ENCODE peak calls at places on chromosomes 2 and 18, in six cellular contexts. One of them, this sample, is unnamed.

GRCh38 chr2:198203306-198203705 is 398.9 kb downstream of the PLCL1 start:
- DNase-seq in HepG2: no peak
- DNase-seq in Panc1: no peak
- DNase-seq in H1: no peak
- DNase-seq in HCT116: no peak
- DNase-seq in SK-N-SH: no peak
- DNase-seq in this sample: no peak

GRCh38 chr18:48803518-48803917 is 147.2 kb downstream of the SMAD7 start:
- DNase-seq in HepG2: no peak
- DNase-seq in Panc1: no peak
- DNase-seq in H1: no peak
- DNase-seq in HCT116: no peak
- DNase-seq in SK-N-SH: no peak
- DNase-seq in this sample: peak

GRCh38 chr2:7037340-7038333 is 120.4 kb downstream of the RNF144A start:
- DNase-seq in HepG2: peak
- DNase-seq in Panc1: peak
- DNase-seq in H1: no peak
- DNase-seq in HCT116: peak
- DNase-seq in SK-N-SH: peak
- DNase-seq in this sample: peak

GRCh38 chr2:166375736-166376487 is at the start of gene SCN9A:
- DNase-seq in HepG2: peak
- DNase-seq in Panc1: no peak
- DNase-seq in H1: peak
- DNase-seq in HCT116: no peak
- DNase-seq in SK-N-SH: peak
- DNase-seq in this sample: peak

GRCh38 chr2:11669454-11670291 is at the start of gene NTSR2:
- DNase-seq in HepG2: peak
- DNase-seq in Panc1: no peak
- DNase-seq in H1: peak
- DNase-seq in HCT116: no peak
- DNase-seq in SK-N-SH: no peak
- DNase-seq in this sample: peak

GRCh38 chr18:74832999-74833398 is 235.3 kb downstream of the ZNF407 start:
- DNase-seq in HepG2: no peak
- DNase-seq in Panc1: no peak
- DNase-seq in H1: no peak
- DNase-seq in HCT116: no peak
- DNase-seq in SK-N-SH: no peak
- DNase-seq in this sample: no peak

GRCh38 chr2:44623622-44624351 is 262.0 kb downstream of the CAMKMT start:
- DNase-seq in HepG2: no peak
- DNase-seq in Panc1: no peak
- DNase-seq in H1: no peak
- DNase-seq in HCT116: no peak
- DNase-seq in SK-N-SH: no peak
- DNase-seq in this sample: no peak

GRCh38 chr2:86352137-86352931 is 14.9 kb upstream of the REEP1 start:
- DNase-seq in HepG2: no peak
- DNase-seq in Panc1: no peak
- DNase-seq in H1: no peak
- DNase-seq in HCT116: no peak
- DNase-seq in SK-N-SH: no peak
- DNase-seq in this sample: no peak

GRCh38 chr18:58784601-58785137 is 80.0 kb upstream of the ZNF532 start:
- DNase-seq in HepG2: no peak
- DNase-seq in Panc1: no peak
- DNase-seq in H1: no peak
- DNase-seq in HCT116: no peak
- DNase-seq in SK-N-SH: no peak
- DNase-seq in this sample: no peak

GRCh38 chr2:5984946-5985345 is 292.8 kb downstream of the SOX11 start:
- DNase-seq in HepG2: no peak
- DNase-seq in Panc1: no peak
- DNase-seq in H1: no peak
- DNase-seq in HCT116: no peak
- DNase-seq in SK-N-SH: no peak
- DNase-seq in this sample: no peak

GRCh38 chr2:105915005-105915558 is 170.4 kb downstream of the NCK2 start:
- DNase-seq in HepG2: no peak
- DNase-seq in Panc1: no peak
- DNase-seq in H1: no peak
- DNase-seq in HCT116: no peak
- DNase-seq in SK-N-SH: no peak
- DNase-seq in this sample: no peak

GRCh38 chr2:147164563-147164962 is 680.3 kb upstream of the ACVR2A start:
- DNase-seq in HepG2: no peak
- DNase-seq in Panc1: no peak
- DNase-seq in H1: no peak
- DNase-seq in HCT116: no peak
- DNase-seq in SK-N-SH: no peak
- DNase-seq in this sample: no peak

GRCh38 chr2:141586985-141587384 is 543.8 kb downstream of the LRP1B start:
- DNase-seq in HepG2: no peak
- DNase-seq in Panc1: no peak
- DNase-seq in H1: no peak
- DNase-seq in HCT116: no peak
- DNase-seq in SK-N-SH: no peak
- DNase-seq in this sample: no peak

DNA sequence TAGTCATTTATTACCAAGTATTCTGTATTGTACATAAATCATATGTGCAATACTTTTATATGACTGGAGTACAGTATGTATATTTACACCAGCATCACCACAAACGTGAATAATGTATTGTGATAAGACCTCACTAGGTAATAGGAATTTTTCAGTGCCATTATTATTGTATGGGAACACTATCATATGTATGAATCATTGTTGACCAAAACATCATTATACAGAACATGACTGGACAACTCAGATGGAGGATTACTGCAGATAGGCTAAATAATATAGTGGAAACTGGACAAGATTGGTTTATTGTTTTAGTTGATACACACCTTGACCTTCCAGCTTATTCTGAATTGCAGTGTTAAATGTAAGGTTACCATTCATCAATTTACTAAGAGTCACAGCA is 33.4 kb downstream of the VAPA start:
- DNase-seq in HepG2: no peak
- DNase-seq in Panc1: no peak
- DNase-seq in H1: no peak
- DNase-seq in HCT116: no peak
- DNase-seq in SK-N-SH: no peak
- DNase-seq in this sample: no peak
- TF ChIP-seq SIN3A in HepG2: no peak
- TF ChIP-seq SIN3A in Panc1: no peak
- TF ChIP-seq SIN3A in H1: no peak
- TF ChIP-seq SIN3A in HCT116: no peak
- TF ChIP-seq SIN3A in SK-N-SH: no peak
- TF ChIP-seq SIN3A in this sample: peak

DNA sequence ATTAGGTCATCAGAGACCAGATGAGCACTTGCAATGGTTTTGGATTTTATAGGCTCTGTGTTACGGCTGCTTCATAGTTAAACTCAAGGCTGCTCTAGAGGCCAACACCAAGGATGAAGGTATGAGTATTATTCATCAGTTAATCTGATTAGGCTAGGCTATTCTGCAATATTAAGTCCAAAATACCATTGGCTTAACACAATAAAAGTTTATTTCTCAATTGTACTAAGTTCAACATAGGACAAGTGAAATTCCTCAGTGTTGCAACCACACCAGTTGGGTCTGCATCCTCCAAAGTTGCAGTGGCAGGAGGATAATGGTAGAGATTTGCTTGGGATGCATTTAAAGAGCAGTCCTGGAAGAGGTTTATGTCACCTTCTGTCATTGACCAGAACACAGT is 538.3 kb upstream of the CDH2 start:
- DNase-seq in HepG2: no peak
- DNase-seq in Panc1: no peak
- DNase-seq in H1: no peak
- DNase-seq in HCT116: no peak
- DNase-seq in SK-N-SH: no peak
- DNase-seq in this sample: no peak
- TF ChIP-seq SIN3A in HepG2: no peak
- TF ChIP-seq SIN3A in Panc1: no peak
- TF ChIP-seq SIN3A in H1: no peak
- TF ChIP-seq SIN3A in HCT116: no peak
- TF ChIP-seq SIN3A in SK-N-SH: no peak
- TF ChIP-seq SIN3A in this sample: no peak

GRCh38 chr2:137969876-137970275 is 5.6 kb downstream of the HNMT start:
- DNase-seq in HepG2: no peak
- DNase-seq in Panc1: no peak
- DNase-seq in H1: no peak
- DNase-seq in HCT116: no peak
- DNase-seq in SK-N-SH: no peak
- DNase-seq in this sample: no peak

GRCh38 chr2:137969418-137969765 is 5.1 kb downstream of the HNMT start:
- DNase-seq in HepG2: no peak
- DNase-seq in Panc1: no peak
- DNase-seq in H1: no peak
- DNase-seq in HCT116: no peak
- DNase-seq in SK-N-SH: no peak
- DNase-seq in this sample: no peak

GRCh38 chr2:137966043-137966442 is 1.8 kb downstream of the HNMT start:
- DNase-seq in HepG2: no peak
- DNase-seq in Panc1: no peak
- DNase-seq in H1: no peak
- DNase-seq in HCT116: no peak
- DNase-seq in SK-N-SH: no peak
- DNase-seq in this sample: no peak

GRCh38 chr2:137967042-137967441 is 2.8 kb downstream of the HNMT start:
- DNase-seq in HepG2: no peak
- DNase-seq in Panc1: no peak
- DNase-seq in H1: no peak
- DNase-seq in HCT116: no peak
- DNase-seq in SK-N-SH: no peak
- DNase-seq in this sample: no peak

GRCh38 chr2:137968477-137969417 is 4.5 kb downstream of the HNMT start:
- DNase-seq in HepG2: peak
- DNase-seq in Panc1: no peak
- DNase-seq in H1: no peak
- DNase-seq in HCT116: no peak
- DNase-seq in SK-N-SH: no peak
- DNase-seq in this sample: no peak
- TF ChIP-seq SIN3A in HepG2: peak
- TF ChIP-seq SIN3A in Panc1: no peak
- TF ChIP-seq SIN3A in H1: no peak
- TF ChIP-seq SIN3A in HCT116: no peak
- TF ChIP-seq SIN3A in SK-N-SH: no peak
- TF ChIP-seq SIN3A in this sample: no peak

GRCh38 chr2:185507703-185508102 is 230.9 kb upstream of the FSIP2 start:
- DNase-seq in HepG2: no peak
- DNase-seq in Panc1: no peak
- DNase-seq in H1: no peak
- DNase-seq in HCT116: no peak
- DNase-seq in SK-N-SH: peak
- DNase-seq in this sample: no peak
- TF ChIP-seq SIN3A in HepG2: no peak
- TF ChIP-seq SIN3A in Panc1: no peak
- TF ChIP-seq SIN3A in H1: no peak
- TF ChIP-seq SIN3A in HCT116: no peak
- TF ChIP-seq SIN3A in SK-N-SH: no peak
- TF ChIP-seq SIN3A in this sample: no peak

DNA sequence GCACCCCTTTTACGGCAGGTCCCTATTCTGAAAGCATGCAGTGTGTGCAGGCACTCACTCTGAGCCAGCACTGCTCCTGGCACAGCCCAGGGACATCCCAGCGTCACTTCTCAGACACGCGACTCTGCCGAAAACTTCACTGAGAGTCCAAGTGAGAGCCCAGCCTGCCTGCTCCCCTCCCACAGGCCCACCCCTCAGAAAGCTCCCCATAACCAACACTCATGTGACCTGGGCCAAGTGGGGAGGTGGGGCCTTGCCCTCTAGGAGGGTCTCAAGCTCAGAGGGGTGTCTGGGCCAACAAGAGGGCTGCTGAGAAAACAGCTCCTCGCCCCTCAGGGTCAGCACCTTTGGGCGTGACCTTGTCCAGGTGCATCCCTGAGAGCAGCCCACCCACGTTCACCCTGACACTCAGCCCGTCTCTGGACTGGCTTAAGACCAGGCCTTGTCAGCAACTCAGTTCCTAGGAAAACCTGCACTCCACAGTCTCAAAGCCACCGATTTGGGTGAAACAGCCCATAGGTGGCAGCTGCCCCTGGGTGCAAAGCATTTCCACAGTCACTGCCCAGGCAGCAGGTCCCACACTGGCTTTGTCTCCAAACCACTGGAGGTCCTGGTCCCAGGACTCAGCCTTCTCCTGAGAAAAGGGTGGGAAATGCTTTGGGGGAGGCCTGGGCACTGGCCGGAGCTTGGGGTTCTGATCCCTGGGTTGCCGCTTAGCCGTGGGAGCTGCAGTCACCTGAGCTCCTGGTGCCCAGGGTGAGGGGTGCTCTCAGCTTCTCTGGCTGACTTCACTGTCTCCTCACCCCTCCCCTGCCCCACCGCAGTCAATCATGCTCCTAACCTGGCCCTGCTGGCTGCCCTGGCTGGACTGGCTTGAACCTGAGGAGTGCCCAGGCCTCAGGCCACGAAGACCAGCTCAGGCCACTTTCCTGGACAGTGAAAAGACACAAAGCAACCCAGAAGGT is 209.6 kb downstream of the HDAC4 start:
- DNase-seq in HepG2: no peak
- DNase-seq in Panc1: no peak
- DNase-seq in H1: no peak
- DNase-seq in HCT116: no peak
- DNase-seq in SK-N-SH: no peak
- DNase-seq in this sample: no peak
- TF ChIP-seq SIN3A in HepG2: no peak
- TF ChIP-seq SIN3A in Panc1: no peak
- TF ChIP-seq SIN3A in H1: no peak
- TF ChIP-seq SIN3A in HCT116: no peak
- TF ChIP-seq SIN3A in SK-N-SH: no peak
- TF ChIP-seq SIN3A in this sample: no peak